ENCODE peak calls at places on chromosomes 2 and 18, in nine cellular contexts. R is AG04450, U is IMR-90, M is OCI-LY7, N is pancreas, P is osteocyte, Z is H9, I is A549, G is uterus. J is an unnamed sample.

GRCh38 chr2:57182941-57183340 is 863.7 kb upstream of the VRK2 start:
- DNase-seq in R (no peak), U (no peak), M (no peak), N (no peak), P (no peak), Z (no peak), I (no peak), G (no peak), J (no peak)

GRCh38 chr2:158618859-158619490 is 162.2 kb downstream of the PKP4 start:
- DNase-seq in R (no peak), U (peak), M (no peak), N (no peak), P (no peak), Z (no peak), I (no peak), G (no peak), J (no peak)

GRCh38 chr2:159140070-159140774 is 146.3 kb downstream of the WDSUB1 start:
- DNase-seq in R (peak), U (peak), M (no peak), N (no peak), P (no peak), Z (no peak), I (no peak), G (no peak), J (no peak)

GRCh38 chr2:236089271-236090026 is 78.7 kb downstream of the GBX2 start:
- DNase-seq in R (no peak), U (no peak), M (no peak), N (no peak), P (no peak), Z (no peak), I (no peak), G (no peak), J (no peak)

GRCh38 chr2:12416600-12416999 is 300.1 kb upstream of the TRIB2 start:
- DNase-seq in R (no peak), U (peak), M (peak), N (peak), P (no peak), Z (no peak), I (no peak), G (peak), J (no peak)

GRCh38 chr2:179543361-179543901 is 278.8 kb upstream of the SESTD1 start:
- DNase-seq in R (no peak), U (peak), M (no peak), N (no peak), P (no peak), Z (no peak), I (no peak), G (no peak), J (no peak)

GRCh38 chr2:37357053-37357452 is 12.6 kb downstream of the QPCT start:
- DNase-seq in R (no peak), U (peak), M (no peak), N (no peak), P (no peak), Z (no peak), I (no peak), G (no peak), J (no peak)

GRCh38 chr2:226874749-226875148 is 38.9 kb downstream of the RHBDD1 start:
- DNase-seq in R (no peak), U (no peak), M (no peak), N (no peak), P (no peak), Z (no peak), I (no peak), G (no peak), J (no peak)

GRCh38 chr2:16425462-16426336 is 239.9 kb downstream of the CYRIA start:
- DNase-seq in R (no peak), U (no peak), M (no peak), N (peak), P (no peak), Z (no peak), I (peak), G (no peak), J (no peak)

GRCh38 chr2:226669905-226670304 is 129.7 kb downstream of the IRS1 start:
- DNase-seq in R (no peak), U (no peak), M (no peak), N (no peak), P (no peak), Z (no peak), I (no peak), G (no peak), J (no peak)

GRCh38 chr2:42047488-42048317 is at the start of gene PKDCC:
- DNase-seq in R (peak), U (peak), M (no peak), N (peak), P (peak), Z (peak), I (peak), G (peak), J (peak)

GRCh38 chr18:76658627-76659026 is 163.6 kb upstream of the ZNF516 start:
- DNase-seq in R (no peak), U (no peak), M (peak), N (no peak), P (no peak), Z (peak), I (peak), G (peak), J (peak)
- TF ChIP-seq CTCF in R (peak), U (peak), M (peak), N (no peak), P (peak), Z (peak), I (no peak), G (no peak), J (peak)

GRCh38 chr2:106098081-106098480 is 96.0 kb downstream of the UXS1 start:
- DNase-seq in R (no peak), U (no peak), M (peak), N (no peak), P (no peak), Z (no peak), I (no peak), G (no peak), J (no peak)
- TF ChIP-seq CTCF in R (peak), U (peak), M (peak), N (no peak), P (peak), Z (peak), I (no peak), G (no peak), J (peak)

GRCh38 chr2:67936995-67937394 is 125.8 kb downstream of the C1D start:
- DNase-seq in R (no peak), U (no peak), M (no peak), N (no peak), P (no peak), Z (no peak), I (no peak), G (no peak), J (no peak)

GRCh38 chr2:67938053-67938452 is 124.8 kb downstream of the C1D start:
- DNase-seq in R (no peak), U (no peak), M (no peak), N (no peak), P (no peak), Z (no peak), I (no peak), G (no peak), J (no peak)
- TF ChIP-seq CTCF in R (no peak), U (no peak), M (no peak), N (no peak), P (no peak), Z (no peak), I (no peak), G (no peak), J (no peak)

GRCh38 chr2:181785677-181786344 is 105.5 kb upstream of the NEUROD1 start:
- DNase-seq in R (no peak), U (peak), M (no peak), N (no peak), P (no peak), Z (no peak), I (no peak), G (no peak), J (no peak)

GRCh38 chr2:181788883-181789555 is 102.5 kb upstream of the ITPRID2 start:
- DNase-seq in R (no peak), U (peak), M (no peak), N (no peak), P (no peak), Z (no peak), I (no peak), G (no peak), J (no peak)

GRCh38 chr2:181784556-181784955 is 104.2 kb upstream of the NEUROD1 start:
- DNase-seq in R (no peak), U (peak), M (no peak), N (no peak), P (no peak), Z (no peak), I (no peak), G (no peak), J (no peak)

GRCh38 chr2:181787310-181788048 is 104.1 kb upstream of the ITPRID2 start:
- DNase-seq in R (no peak), U (no peak), M (no peak), N (no peak), P (no peak), Z (no peak), I (no peak), G (no peak), J (no peak)

GRCh38 chr2:181786371-181787228 is 104.9 kb upstream of the ITPRID2 start:
- DNase-seq in R (no peak), U (no peak), M (no peak), N (no peak), P (no peak), Z (no peak), I (no peak), G (no peak), J (no peak)
- TF ChIP-seq CTCF in R (no peak), U (no peak), M (no peak), N (no peak), P (no peak), Z (no peak), I (no peak), G (no peak), J (no peak)

GRCh38 chr18:63422862-63423304 is 607 bp upstream of the VPS4B start:
- DNase-seq in R (no peak), U (no peak), M (no peak), N (no peak), P (peak), Z (no peak), I (peak), G (no peak), J (no peak)
- TF ChIP-seq CTCF in R (no peak), U (no peak), M (no peak), N (no peak), P (peak), Z (peak), I (no peak), G (no peak), J (no peak)

DNA sequence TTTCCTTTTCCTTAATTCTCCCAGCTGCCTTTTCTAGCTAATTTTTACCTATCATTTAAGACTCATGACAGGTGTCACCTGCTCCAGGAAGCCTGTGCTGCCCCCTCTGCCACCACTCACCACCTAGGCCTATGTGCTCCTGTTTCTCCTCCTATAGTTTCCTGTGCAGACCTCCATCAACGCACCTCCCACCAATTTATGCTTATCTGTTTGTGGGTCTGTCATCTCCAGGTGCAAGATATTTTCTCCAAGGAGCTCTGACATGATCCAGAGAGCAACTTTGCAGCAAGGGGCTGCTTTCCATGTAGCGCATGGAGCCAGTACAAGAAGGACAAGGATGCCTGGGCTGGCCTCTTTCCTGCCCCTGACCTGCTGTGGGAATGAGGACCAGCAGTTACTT is 42.7 kb downstream of the SLC4A5 start:
- DNase-seq in R (no peak), U (no peak), M (no peak), N (no peak), P (peak), Z (no peak), I (no peak), G (no peak), J (no peak)
- TF ChIP-seq CTCF in R (no peak), U (no peak), M (no peak), N (no peak), P (no peak), Z (no peak), I (no peak), G (no peak), J (no peak)

GRCh38 chr2:46294185-46294836 is 2.9 kb upstream of the EPAS1 start:
- DNase-seq in R (no peak), U (no peak), M (no peak), N (peak), P (no peak), Z (peak), I (peak), G (no peak), J (no peak)
- TF ChIP-seq CTCF in R (peak), U (peak), M (peak), N (no peak), P (peak), Z (peak), I (peak), G (peak), J (peak)

GRCh38 chr18:79841936-79842335 is 44.2 kb downstream of the KCNG2 start:
- DNase-seq in R (no peak), U (no peak), M (no peak), N (no peak), P (no peak), Z (no peak), I (no peak), G (no peak), J (no peak)
- TF ChIP-seq CTCF in R (no peak), U (no peak), M (no peak), N (no peak), P (no peak), Z (no peak), I (no peak), G (no peak), J (no peak)

DNA sequence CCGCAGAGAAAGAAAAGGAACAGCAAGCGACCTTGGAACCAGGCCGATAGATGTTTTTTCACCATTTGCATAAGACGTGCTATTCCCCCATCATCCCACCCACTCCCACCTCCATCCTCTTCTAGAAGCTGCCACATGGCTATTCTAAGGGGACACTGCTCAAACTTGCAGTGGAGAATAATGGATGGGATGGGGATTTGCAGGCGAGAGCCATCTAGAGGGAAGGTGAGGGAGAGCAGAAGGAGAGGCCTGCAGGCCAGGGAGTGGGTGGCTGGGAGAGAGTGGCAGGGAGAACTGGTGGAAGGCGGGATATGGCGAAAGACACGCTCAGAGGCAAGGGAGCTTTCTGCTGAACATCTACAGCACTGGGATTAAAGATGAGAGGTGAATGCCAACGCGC is 84.9 kb downstream of the MAPK4 start:
- DNase-seq in R (no peak), U (no peak), M (no peak), N (no peak), P (no peak), Z (peak), I (peak), G (no peak), J (no peak)
- TF ChIP-seq CTCF in R (no peak), U (no peak), M (peak), N (no peak), P (peak), Z (peak), I (peak), G (no peak), J (peak)

J was measured in neural crest cell.